ENCODE peak calls at places on chromosomes 3 and 15, in eight cellular contexts. Q, D, B, Y, R, N, S and M are unnamed samples.

GRCh38 chr3:146159616-146160232 is 1.3 kb downstream of the PLOD2 start:
- DNase-seq in Q (no peak), D (peak), B (no peak), Y (no peak), R (no peak), N (no peak), S (no peak), M (no peak)

GRCh38 chr3:20668411-20668810 is 482.4 kb upstream of the SGO1 start:
- DNase-seq in Q (no peak), D (no peak), B (no peak), Y (no peak), R (no peak), N (no peak), S (no peak), M (no peak)

GRCh38 chr3:186421946-186422345 is 59.9 kb upstream of the DGKG start:
- DNase-seq in Q (no peak), D (no peak), B (no peak), Y (no peak), R (no peak), N (no peak), S (no peak), M (no peak)

GRCh38 chr3:191889781-191890180 is 428.8 kb downstream of the PYDC2 start:
- DNase-seq in Q (no peak), D (peak), B (no peak), Y (no peak), R (no peak), N (no peak), S (no peak), M (no peak)

GRCh38 chr15:59298255-59298856 is 74.3 kb downstream of the MYO1E start:
- DNase-seq in Q (no peak), D (no peak), B (no peak), Y (peak), R (no peak), N (peak), S (no peak), M (no peak)

GRCh38 chr3:96324087-96324486 is 490.3 kb upstream of the EPHA6 start:
- DNase-seq in Q (no peak), D (no peak), B (no peak), Y (no peak), R (no peak), N (no peak), S (no peak), M (no peak)

GRCh38 chr3:82050382-82050781 is 288.9 kb upstream of the GBE1 start:
- DNase-seq in Q (no peak), D (no peak), B (no peak), Y (no peak), R (no peak), N (no peak), S (no peak), M (no peak)

GRCh38 chr15:86942285-86942684 is 862.6 kb downstream of the AGBL1 start:
- DNase-seq in Q (no peak), D (peak), B (no peak), Y (no peak), R (no peak), N (no peak), S (no peak), M (no peak)

GRCh38 chr15:92599394-92599970 is 56.1 kb downstream of the FAM174B start:
- DNase-seq in Q (no peak), D (peak), B (no peak), Y (peak), R (no peak), N (no peak), S (no peak), M (no peak)

GRCh38 chr3:124217542-124217941 is 225.6 kb upstream of the ROPN1 start:
- DNase-seq in Q (peak), D (peak), B (peak), Y (peak), R (no peak), N (no peak), S (peak), M (peak)

GRCh38 chr3:170826047-170826446 is 43.9 kb downstream of the RPL22L1 start:
- DNase-seq in Q (no peak), D (no peak), B (no peak), Y (no peak), R (no peak), N (no peak), S (no peak), M (no peak)

GRCh38 chr3:117671707-117672318 is 962.2 kb downstream of the TUSC7 start:
- DNase-seq in Q (no peak), D (peak), B (no peak), Y (no peak), R (no peak), N (no peak), S (no peak), M (no peak)

GRCh38 chr3:187136936-187137335 is 2.4 kb downstream of the RPL39L start:
- DNase-seq in Q (no peak), D (peak), B (no peak), Y (peak), R (no peak), N (no peak), S (peak), M (no peak)

GRCh38 chr3:128863560-128863959 is 15.9 kb upstream of the ACAD9 start:
- DNase-seq in Q (no peak), D (no peak), B (no peak), Y (no peak), R (no peak), N (no peak), S (no peak), M (no peak)

GRCh38 chr3:152159328-152159727 is 109.4 kb upstream of the MBNL1 start:
- DNase-seq in Q (no peak), D (peak), B (no peak), Y (peak), R (no peak), N (no peak), S (no peak), M (no peak)

GRCh38 chr3:70824785-70825184 is 512.3 kb upstream of the MDFIC2 start:
- DNase-seq in Q (no peak), D (peak), B (peak), Y (peak), R (no peak), N (no peak), S (peak), M (no peak)

GRCh38 chr15:99564221-99565030 is 1.4 kb upstream of the MEF2A start:
- DNase-seq in Q (no peak), D (peak), B (peak), Y (peak), R (no peak), N (peak), S (peak), M (no peak)

GRCh38 chr3:143750856-143751255 is 97.4 kb downstream of the SLC9A9 start:
- DNase-seq in Q (no peak), D (no peak), B (peak), Y (no peak), R (no peak), N (no peak), S (no peak), M (no peak)